ENCODE peak calls at places on chromosomes 16 and 17, in five cellular contexts. U, T, H, S and F are unnamed samples. For H3K27me3, the result is how much of the 10 kb centered on the place peaks cover.

GRCh38 chr16:61233718-61234117 is 802.5 kb downstream of the CDH8 start:
- DNase-seq in U (no peak), H (no peak), T (no peak), S (no peak), F (no peak)

GRCh38 chr17:36944488-36945040 is 4.2 kb upstream of the AATF start:
- DNase-seq in T (no peak), U (no peak), S (no peak), H (no peak), F (no peak)

GRCh38 chr16:49492090-49492801 is 118.6 kb downstream of the C16orf78 start:
- DNase-seq in H (peak), T (peak), S (no peak), U (no peak), F (peak)

GRCh38 chr16:77556203-77556602 is 121.4 kb upstream of the ADAMTS18 start:
- DNase-seq in T (no peak), H (no peak), S (no peak), U (peak), F (peak)

GRCh38 chr17:66337866-66338472 is 35.6 kb downstream of the PRKCA start:
- DNase-seq in S (no peak), U (no peak), T (no peak), H (no peak), F (no peak)

GRCh38 chr17:15944720-15945492 is at the start of gene ADORA2B:
- DNase-seq in H (no peak), T (peak), U (peak), S (no peak), F (peak)

GRCh38 chr16:31785126-31785525 is 88.5 kb upstream of the ZNF267 start:
- DNase-seq in S (no peak), H (no peak), U (no peak), T (no peak), F (no peak)

GRCh38 chr17:50963139-50963538 is 97.0 kb upstream of the TOB1 start:
- DNase-seq in S (no peak), T (no peak), H (no peak), U (no peak), F (no peak)

GRCh38 chr17:34651267-34651955 is 72.0 kb downstream of the TMEM132E start:
- DNase-seq in U (no peak), H (no peak), T (peak), S (no peak), F (no peak)

GRCh38 chr16:69762843-69763556 is 868 bp downstream of the WWP2 start:
- DNase-seq in H (no peak), U (peak), S (no peak), T (no peak), F (no peak)

GRCh38 chr16:53744449-53744848 is 40.5 kb downstream of the FTO start:
- DNase-seq in H (no peak), U (peak), S (no peak), T (no peak), F (peak)

GRCh38 chr16:89413811-89414585 is 76.4 kb downstream of the ANKRD11 start:
- DNase-seq in S (no peak), U (no peak), T (peak), H (no peak), F (no peak)

GRCh38 chr16:66299349-66299748 is 67.1 kb upstream of the CDH5 start:
- DNase-seq in S (no peak), T (no peak), U (no peak), H (no peak), F (no peak)

GRCh38 chr16:53745126-53745525 is 41.2 kb downstream of the FTO start:
- DNase-seq in H (no peak), U (no peak), S (no peak), T (no peak), F (no peak)

GRCh38 chr16:56013962-56014552 is 138.9 kb upstream of the CES5A start:
- DNase-seq in S (no peak), T (peak), H (peak), U (peak), F (peak)

GRCh38 chr17:51805765-51806164 is 352.7 kb downstream of the CA10 start:
- DNase-seq in S (no peak), H (no peak), U (no peak), T (no peak), F (no peak)

GRCh38 chr17:15233022-15233805 is 31.9 kb downstream of the PMP22 start:
- DNase-seq in T (peak), H (no peak), U (peak), S (no peak), F (peak)

GRCh38 chr16:81517630-81518438 is 73.2 kb downstream of the CMIP start:
- DNase-seq in S (no peak), H (no peak), T (no peak), U (no peak), F (no peak)

GRCh38 chr16:57556941-57557541 is 14.6 kb downstream of the ADGRG5 start:
- DNase-seq in H (no peak), U (no peak), S (no peak), T (no peak), F (no peak)

GRCh38 chr17:29949708-29950107 is 8.3 kb downstream of the EFCAB5 start:
- DNase-seq in H (no peak), S (no peak), U (no peak), T (no peak), F (no peak)

DNA sequence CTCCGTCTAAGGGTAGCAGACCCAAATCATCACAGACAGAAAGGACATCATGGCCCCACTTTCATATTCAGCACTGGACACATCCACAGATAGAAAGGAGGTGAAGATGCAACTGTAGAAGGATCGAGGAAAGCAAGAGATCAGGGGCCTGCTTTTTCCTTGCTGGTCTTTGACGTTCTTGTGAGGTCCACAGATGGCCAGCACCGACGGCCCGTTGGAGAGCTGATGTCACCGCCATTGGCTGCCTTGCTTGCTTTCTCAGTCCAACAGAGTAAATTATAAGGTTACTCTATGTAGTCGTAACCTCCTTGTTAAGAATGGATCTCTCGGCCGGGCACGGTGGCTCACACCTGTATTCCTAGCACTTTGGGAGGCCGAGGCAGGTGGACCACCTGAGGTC is 5.1 kb upstream of the RBFOX3 start:
- DNase-seq in S (no peak), H (no peak), U (no peak), T (no peak), F (no peak)
- H3K27me3 ChIP-seq in S (under half), H (under half), U (under half), T (half or more), F (under half)

GRCh38 chr16:83804366-83804765 is 3.4 kb upstream of the HSBP1 start:
- DNase-seq in U (no peak), H (no peak), T (no peak), S (no peak), F (no peak)
- TF ChIP-seq CREB1 in U (no peak), H (no peak), T (no peak), S (no peak), F (no peak)

GRCh38 chr17:6437956-6438355 is 3.0 kb upstream of the AIPL1 start:
- DNase-seq in T (no peak), S (no peak), U (no peak), H (no peak), F (no peak)

GRCh38 chr17:6435968-6436367 is 1.0 kb upstream of the AIPL1 start:
- DNase-seq in H (no peak), U (peak), T (peak), S (no peak), F (peak)

GRCh38 chr17:6437466-6437865 is 2.5 kb upstream of the AIPL1 start:
- DNase-seq in U (no peak), H (no peak), T (no peak), S (no peak), F (peak)

GRCh38 chr17:6430769-6431168 is 4.2 kb downstream of the AIPL1 start:
- DNase-seq in S (no peak), T (no peak), U (no peak), H (no peak), F (no peak)

DNA sequence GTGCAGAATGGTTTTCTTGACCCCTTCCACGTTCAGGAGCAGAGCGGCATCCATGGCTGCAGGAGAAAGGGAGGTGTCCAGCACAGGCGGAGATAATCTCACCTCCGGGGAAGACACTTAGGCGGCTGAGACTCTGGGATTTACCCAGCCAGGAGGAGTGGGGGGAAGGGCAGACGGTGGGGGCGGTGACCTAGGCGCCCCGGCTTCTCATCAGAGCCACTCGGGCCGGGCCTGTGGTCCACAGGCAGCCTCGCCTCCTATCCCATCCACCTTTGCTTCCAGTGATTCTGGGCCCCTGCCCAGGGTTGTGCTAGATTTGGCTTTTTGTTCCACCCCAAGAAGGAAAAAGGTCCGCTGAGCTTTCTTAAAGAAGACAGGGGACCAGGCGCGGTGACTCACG is at the start of gene AIPL1:
- DNase-seq in H (no peak), U (no peak), S (no peak), T (no peak), F (peak)
- H3K27me3 ChIP-seq in H (under half), U (under half), S (under half), T (under half), F (under half)

DNA sequence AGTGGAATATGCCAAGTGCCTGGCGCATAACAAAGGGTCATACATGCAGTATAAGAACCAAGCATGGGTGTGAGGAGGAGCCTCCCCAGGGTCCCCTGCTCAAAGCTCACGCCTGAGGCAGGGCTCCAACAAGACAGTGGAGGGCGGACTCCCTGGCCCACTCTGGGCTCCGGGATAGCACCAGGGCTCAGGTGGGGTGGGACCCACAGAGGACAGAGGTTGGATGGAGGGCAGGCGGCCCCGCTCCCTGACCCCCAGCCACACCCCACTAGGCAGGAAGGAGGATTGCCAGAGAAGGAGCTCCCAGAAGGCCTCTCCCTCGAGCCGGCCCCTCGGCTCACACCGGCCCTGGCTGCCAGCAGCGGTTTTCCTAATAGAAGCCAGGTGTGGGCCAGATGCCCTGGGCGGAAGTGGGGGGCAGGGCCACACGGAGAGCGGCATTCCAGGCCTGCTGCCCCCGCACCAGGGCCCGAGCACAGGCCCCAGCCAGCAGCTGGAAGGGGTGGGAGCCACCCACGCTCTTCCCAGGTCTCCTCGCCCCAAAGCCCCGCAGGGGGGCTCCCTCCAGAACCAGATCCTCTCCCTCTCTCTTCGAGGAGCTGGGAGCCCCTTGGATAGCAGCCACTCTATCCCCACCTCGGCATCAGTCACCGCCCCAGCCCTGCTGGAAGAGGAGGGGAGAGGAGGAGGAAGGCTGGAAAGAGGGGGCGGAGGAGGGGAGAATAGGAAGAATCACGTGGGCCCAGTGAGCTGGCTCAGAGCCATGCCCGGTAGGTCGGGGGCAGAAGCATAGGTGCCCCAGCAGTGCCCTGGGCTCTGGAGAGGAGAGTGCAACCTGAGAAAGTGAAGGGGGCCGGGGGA is 21.0 kb downstream of the VASN start:
- DNase-seq in H (peak), U (no peak), T (no peak), S (no peak), F (peak)
- TF ChIP-seq CREB1 in H (no peak), U (no peak), T (no peak), S (no peak), F (no peak)

DNA sequence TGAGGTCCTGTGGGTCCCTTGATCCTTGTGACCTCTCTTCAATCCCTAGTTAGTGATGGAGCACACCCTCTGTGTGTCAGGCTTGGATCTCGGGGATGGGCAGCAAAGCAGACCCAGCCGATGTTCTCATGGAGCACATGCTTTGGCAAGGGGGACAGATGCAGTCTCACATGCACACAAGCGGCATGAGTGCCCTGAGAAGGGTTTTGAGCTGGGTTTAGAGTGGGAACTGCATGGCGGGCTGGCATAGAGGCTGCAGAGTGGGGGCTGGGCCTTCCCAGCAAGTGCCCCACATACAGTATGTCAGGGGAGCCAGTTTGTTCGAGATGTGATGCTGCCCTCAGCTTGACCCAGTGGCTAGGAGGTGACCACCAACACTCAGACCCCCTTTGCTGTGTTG is 41.6 kb downstream of the B9D1 start:
- DNase-seq in T (no peak), U (no peak), H (no peak), S (no peak), F (no peak)
- H3K27me3 ChIP-seq in T (under half), U (under half), H (under half), S (under half), F (under half)